ENCODE peak calls at places on chromosomes 1 and 21, in ten cellular contexts. S is HL-60, V is endothelial cell of umbilical vein, P is HCT116, E is GM23338, T is SK-N-SH, X is HepG2, Z is sigmoid colon, N is transverse colon, Y is suprapubic skin. K is an unnamed sample.

GRCh38 chr21:43608225-43608624 is 51.1 kb downstream of the HSF2BP start:
- DNase-seq in X (no peak), Z (no peak), E (no peak), N (no peak), T (no peak), Y (no peak), S (no peak), V (no peak), P (no peak), K (no peak)

GRCh38 chr1:59104191-59104760 is 192.6 kb upstream of the FGGY start:
- DNase-seq in N (no peak), S (no peak), V (no peak), E (no peak), X (peak), P (no peak), T (no peak), Y (no peak), Z (no peak), K (no peak)

GRCh38 chr1:51093566-51093965 is 8.5 kb upstream of the C1orf185 start:
- DNase-seq in N (no peak), E (no peak), T (no peak), X (no peak), P (no peak), Z (no peak), S (peak), Y (no peak), V (no peak), K (no peak)

GRCh38 chr1:227891223-227891954 is 56.3 kb downstream of the WNT9A start:
- DNase-seq in Z (peak), T (peak), S (no peak), X (no peak), V (no peak), Y (peak), E (no peak), N (peak), P (no peak), K (no peak)

GRCh38 chr1:228161866-228162265 is 3.7 kb upstream of the IBA57 start:
- DNase-seq in X (no peak), P (no peak), E (no peak), N (no peak), T (no peak), V (no peak), Z (no peak), Y (no peak), S (no peak), K (no peak)

GRCh38 chr1:64041366-64042131 is 161.9 kb upstream of the UBE2U start:
- DNase-seq in X (no peak), N (no peak), Z (no peak), Y (no peak), S (no peak), V (no peak), T (no peak), P (no peak), E (no peak), K (no peak)

GRCh38 chr21:27715131-27715530 is 748.2 kb upstream of the ADAMTS5 start:
- DNase-seq in Z (no peak), N (no peak), X (no peak), S (no peak), T (no peak), E (no peak), Y (no peak), V (no peak), P (no peak), K (no peak)

GRCh38 chr1:244352156-244352830 is 99.4 kb downstream of the ADSS2 start:
- DNase-seq in N (peak), E (no peak), S (no peak), T (no peak), P (no peak), X (no peak), V (no peak), Y (no peak), Z (no peak), K (no peak)

GRCh38 chr1:37391181-37391949 is 83.0 kb upstream of the ZC3H12A start:
- DNase-seq in Z (no peak), N (no peak), P (no peak), X (no peak), V (no peak), Y (no peak), S (no peak), E (peak), T (peak), K (no peak)

GRCh38 chr1:44500181-44501021 is 95.3 kb downstream of the RNF220 start:
- DNase-seq in V (peak), P (no peak), X (peak), Z (no peak), S (no peak), T (peak), E (peak), Y (no peak), N (no peak), K (no peak)

GRCh38 chr1:206699626-206700025 is 14.9 kb downstream of the MAPKAPK2 start:
- DNase-seq in T (no peak), Y (no peak), P (no peak), V (no peak), X (peak), E (no peak), N (no peak), Z (peak), S (peak), K (no peak)

GRCh38 chr1:153543738-153544135 is 1.9 kb downstream of the S100A4 start:
- DNase-seq in S (no peak), Z (peak), X (no peak), V (no peak), N (no peak), E (no peak), Y (no peak), P (no peak), T (no peak), K (no peak)

GRCh38 chr1:92480813-92481597 is 5.7 kb downstream of the GFI1 start:
- DNase-seq in S (no peak), T (peak), N (no peak), Z (no peak), P (no peak), E (peak), Y (no peak), V (no peak), X (no peak), K (no peak)

GRCh38 chr21:15586752-15587436 is 142.9 kb upstream of the USP25 start:
- DNase-seq in V (no peak), P (no peak), E (no peak), X (no peak), Y (no peak), Z (no peak), N (no peak), T (no peak), S (no peak), K (no peak)

GRCh38 chr1:198876371-198876871 is 237.6 kb downstream of the PTPRC start:
- DNase-seq in N (no peak), S (no peak), Z (no peak), V (no peak), Y (no peak), T (no peak), X (no peak), P (no peak), E (peak), K (no peak)

GRCh38 chr1:164659621-164660414 is 100.8 kb downstream of the PBX1 start:
- DNase-seq in S (no peak), Z (no peak), P (peak), N (peak), X (no peak), V (no peak), T (no peak), E (peak), Y (no peak), K (no peak)

GRCh38 chr1:7471836-7472235 is 299.3 kb upstream of the VAMP3 start:
- DNase-seq in P (no peak), E (no peak), V (peak), N (no peak), X (no peak), Z (no peak), T (no peak), S (no peak), Y (no peak), K (no peak)

GRCh38 chr1:25554886-25555752 is 11.7 kb downstream of the LDLRAP1 start:
- DNase-seq in Z (no peak), E (no peak), X (no peak), N (no peak), T (no peak), S (no peak), P (no peak), V (no peak), Y (no peak), K (no peak)

GRCh38 chr1:162609306-162609705 is 23.0 kb upstream of the DDR2 start:
- DNase-seq in N (no peak), S (no peak), T (no peak), Y (no peak), Z (no peak), X (no peak), E (no peak), P (no peak), V (no peak), K (no peak)

GRCh38 chr1:15941044-15941840 is 34.7 kb downstream of the ZBTB17 start:
- DNase-seq in X (no peak), T (no peak), Z (peak), N (no peak), P (no peak), S (no peak), Y (no peak), V (no peak), E (no peak), K (no peak)
- TF ChIP-seq POLR2AphosphoS5 in X (no peak), T (no peak), Z (no peak), N (no peak), P (no peak), S (no peak), Y (no peak), V (peak), E (no peak), K (no peak)

GRCh38 chr21:41509206-41509496 is 1.2 kb upstream of the TMPRSS2 start:
- DNase-seq in X (no peak), S (no peak), N (no peak), E (no peak), P (no peak), Y (no peak), T (no peak), V (no peak), Z (no peak), K (no peak)

GRCh38 chr21:41506526-41507520 is 1.1 kb downstream of the TMPRSS2 start:
- DNase-seq in N (peak), P (no peak), X (no peak), Y (no peak), V (no peak), T (no peak), Z (no peak), E (peak), S (no peak), K (no peak)

GRCh38 chr21:41507521-41508414 is at the start of gene TMPRSS2:
- DNase-seq in T (no peak), Y (no peak), E (peak), V (no peak), N (peak), Z (no peak), S (no peak), X (no peak), P (no peak), K (no peak)

GRCh38 chr21:41509733-41510132 is 1.8 kb upstream of the TMPRSS2 start:
- DNase-seq in X (no peak), Z (no peak), T (no peak), N (no peak), Y (no peak), V (no peak), E (no peak), P (no peak), S (no peak), K (no peak)

DNA sequence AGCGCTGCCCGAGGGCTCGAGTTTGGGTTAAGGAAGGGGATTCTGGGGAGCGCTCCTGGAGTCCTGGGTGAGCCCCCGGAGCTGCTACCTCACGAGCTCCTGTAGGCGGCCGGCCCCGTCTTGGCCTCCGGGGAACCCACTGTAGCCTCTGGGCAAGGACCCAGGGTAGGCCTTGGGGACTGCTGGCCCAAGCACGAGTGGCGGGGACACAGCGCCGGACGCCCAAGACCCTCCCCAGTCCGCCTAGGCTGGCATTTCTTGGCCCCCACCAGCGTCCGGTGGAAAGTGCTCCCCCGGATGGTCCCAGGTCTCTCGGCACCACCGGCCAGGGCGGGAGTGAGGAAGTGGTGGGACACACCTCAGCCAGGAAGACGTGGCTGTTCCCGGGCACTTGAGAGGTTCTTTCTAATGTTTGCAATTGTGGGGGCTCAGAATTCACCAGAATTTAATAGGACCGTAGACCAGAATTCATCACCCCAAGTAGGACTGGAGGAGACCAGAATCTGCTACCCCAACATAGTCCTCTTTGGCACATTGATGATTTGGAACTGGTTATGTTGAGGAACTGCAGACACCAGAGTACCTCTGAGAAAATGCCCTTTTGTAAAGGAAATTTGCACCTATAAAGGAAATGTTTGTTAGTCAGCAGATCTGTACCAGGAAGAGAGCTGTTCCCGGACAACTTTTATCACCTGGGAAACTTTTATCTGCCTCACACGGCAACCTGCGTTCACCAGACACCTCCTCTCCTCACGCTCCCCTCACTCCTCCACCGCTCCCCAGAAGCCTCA is 652 bp upstream of the TMPRSS2 start:
- DNase-seq in N (no peak), T (no peak), P (no peak), Z (no peak), Y (no peak), S (no peak), V (no peak), E (peak), X (no peak), K (no peak)
- H3K4me3 ChIP-seq in N (peak), T (no peak), P (no peak), Z (peak), Y (peak), S (no peak), V (no peak), E (peak), X (peak), K (no peak)

GRCh38 chr1:42748021-42748420 is 8.0 kb upstream of the CLDN19 start:
- DNase-seq in N (no peak), V (no peak), X (no peak), P (no peak), T (no peak), Z (no peak), Y (peak), E (no peak), S (no peak), K (no peak)

GRCh38 chr1:42745851-42746250 is 5.8 kb upstream of the CLDN19 start:
- DNase-seq in N (no peak), V (no peak), T (peak), P (no peak), X (no peak), S (no peak), Y (peak), Z (no peak), E (no peak), K (no peak)

GRCh38 chr1:42746436-42747105 is 6.5 kb upstream of the CLDN19 start:
- DNase-seq in N (no peak), Z (no peak), V (no peak), T (no peak), E (no peak), X (no peak), S (no peak), Y (peak), P (no peak), K (no peak)

GRCh38 chr1:42748461-42749410 is 8.7 kb upstream of the CLDN19 start:
- DNase-seq in Y (peak), P (no peak), S (no peak), E (no peak), T (no peak), N (no peak), X (no peak), V (no peak), Z (no peak), K (no peak)

GRCh38 chr1:42747125-42747524 is 7.1 kb upstream of the CLDN19 start:
- DNase-seq in P (no peak), Z (no peak), N (peak), T (peak), V (peak), X (no peak), E (peak), Y (peak), S (no peak), K (no peak)
- TF ChIP-seq POLR2AphosphoS5 in P (no peak), Z (no peak), N (no peak), T (no peak), V (no peak), X (peak), E (no peak), Y (no peak), S (no peak), K (no peak)

DNA sequence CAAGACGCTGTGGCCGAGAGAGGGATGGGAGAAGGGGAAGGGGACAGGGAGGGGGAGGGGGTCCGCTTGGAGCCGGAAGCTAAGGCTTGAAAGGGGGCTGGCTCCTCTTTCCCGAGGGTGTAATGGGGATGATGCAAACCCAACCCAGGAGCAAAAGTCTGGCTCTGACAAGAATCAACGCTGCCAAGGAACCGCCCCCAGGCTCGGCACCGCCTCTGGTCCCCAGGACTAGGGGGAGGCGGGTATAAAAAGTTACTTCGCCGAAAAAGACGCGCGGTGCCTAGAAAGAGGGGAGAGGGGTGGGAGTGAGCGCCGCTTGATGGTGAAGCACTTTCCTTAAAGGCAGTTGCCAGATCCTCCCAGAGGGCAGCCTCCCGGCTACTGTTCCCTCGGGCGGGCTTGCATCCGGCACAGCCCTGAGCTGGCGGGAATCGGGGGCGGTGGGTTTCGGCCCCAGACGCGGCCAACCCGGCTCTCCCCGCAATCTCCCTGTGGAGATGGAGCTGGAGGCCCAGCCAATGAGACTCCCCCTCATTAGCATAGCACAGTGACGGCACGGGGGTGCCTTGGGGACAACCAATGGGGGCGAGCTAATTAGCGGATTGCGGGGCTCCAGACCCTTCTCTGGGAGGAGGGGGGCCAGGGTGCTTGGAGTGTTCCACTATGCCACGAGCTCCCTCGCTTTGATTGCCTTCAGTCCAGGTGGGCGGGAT is at the start of gene KCNT2:
- DNase-seq in S (no peak), X (no peak), Z (peak), P (no peak), Y (peak), E (peak), T (peak), N (peak), V (peak), K (no peak)
- H3K4me3 ChIP-seq in S (no peak), X (peak), Z (peak), P (no peak), Y (peak), E (peak), T (peak), N (peak), V (peak), K (peak)

GRCh38 chr1:31154632-31155215 is 85.0 kb downstream of the NKAIN1 start:
- DNase-seq in Y (peak), T (peak), X (peak), P (no peak), S (peak), Z (peak), N (peak), E (peak), V (peak), K (no peak)
- TF ChIP-seq POLR2AphosphoS5 in Y (peak), T (peak), X (peak), P (peak), S (no peak), Z (no peak), N (peak), E (peak), V (no peak), K (peak)

GRCh38 chr21:42591170-42591869 is 62.1 kb upstream of the PDE9A start:
- DNase-seq in E (no peak), N (no peak), Y (peak), Z (no peak), T (no peak), P (no peak), X (no peak), S (no peak), V (no peak), K (no peak)

GRCh38 chr21:42592156-42592820 is 61.1 kb upstream of the PDE9A start:
- DNase-seq in V (no peak), N (no peak), P (no peak), E (no peak), Y (peak), S (no peak), T (no peak), Z (no peak), X (no peak), K (no peak)

GRCh38 chr21:42593815-42594157 is 59.6 kb upstream of the PDE9A start:
- DNase-seq in V (no peak), Z (no peak), P (no peak), E (no peak), Y (peak), S (no peak), N (no peak), T (no peak), X (no peak), K (no peak)

GRCh38 chr21:42594616-42595280 is 58.7 kb upstream of the PDE9A start:
- DNase-seq in S (no peak), Z (no peak), E (no peak), Y (peak), N (no peak), T (no peak), V (no peak), X (no peak), P (no peak), K (no peak)

GRCh38 chr21:42593007-42593814 is 60.2 kb upstream of the PDE9A start:
- DNase-seq in V (peak), P (peak), E (peak), Z (peak), Y (peak), N (peak), T (peak), S (no peak), X (peak), K (no peak)
- H3K4me3 ChIP-seq in V (no peak), P (no peak), E (peak), Z (no peak), Y (peak), N (no peak), T (no peak), S (no peak), X (peak), K (no peak)

DNA sequence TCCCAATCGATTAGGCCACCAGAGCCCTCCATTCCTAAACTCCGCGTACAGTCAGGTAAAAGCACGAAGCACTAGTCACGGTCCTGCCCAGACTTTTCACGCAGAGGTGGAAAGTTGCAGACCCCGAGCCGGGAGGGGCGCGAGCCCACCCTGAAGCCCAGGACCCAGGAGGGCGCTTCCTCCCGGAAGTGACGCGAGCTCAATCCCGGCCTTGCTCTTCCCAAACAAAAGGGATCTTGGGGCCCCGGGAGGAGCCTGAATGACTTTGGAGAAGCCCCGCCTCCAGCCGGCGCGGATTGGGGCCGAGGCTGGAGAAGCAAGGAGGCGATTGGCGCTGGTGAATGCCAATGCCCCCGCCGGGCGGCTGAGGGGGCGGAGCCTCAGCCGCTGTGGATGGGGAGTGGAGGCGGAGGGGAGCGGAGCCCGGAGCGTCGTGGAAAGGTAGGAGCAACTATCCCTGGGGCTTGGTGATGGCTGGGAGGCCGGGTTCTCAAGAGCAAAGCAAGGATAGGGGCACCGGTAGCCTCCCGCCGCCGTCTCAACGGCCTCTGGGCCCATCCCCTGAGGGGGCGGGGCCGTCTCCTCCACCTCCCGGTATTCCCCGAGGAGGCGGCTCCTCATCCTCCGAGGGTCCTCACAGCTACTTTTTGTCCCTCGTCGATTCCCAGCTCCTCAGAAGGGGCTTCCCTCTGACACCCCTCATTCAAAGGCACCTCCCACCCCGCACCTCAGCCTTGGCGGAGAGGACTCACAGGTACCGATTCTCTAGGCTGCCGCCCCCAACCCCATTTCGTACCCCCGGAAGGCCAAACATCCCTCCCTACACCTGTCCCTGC is at the start of gene CTTNBP2NL:
- DNase-seq in T (peak), X (peak), Z (peak), P (peak), S (peak), Y (peak), E (peak), N (peak), V (peak), K (peak)
- TF ChIP-seq POLR2AphosphoS5 in T (peak), X (peak), Z (peak), P (peak), S (no peak), Y (peak), E (peak), N (peak), V (peak), K (peak)

GRCh38 chr1:113392541-113392940 is 2.2 kb downstream of the MAGI3 start:
- DNase-seq in V (no peak), T (no peak), N (no peak), E (no peak), X (no peak), P (no peak), S (no peak), Y (no peak), Z (no peak), K (no peak)
- H3K4me3 ChIP-seq in V (no peak), T (peak), N (peak), E (peak), X (peak), P (no peak), S (no peak), Y (peak), Z (peak), K (peak)

K was measured in SK-N-MC.